ENCODE peak calls at places on chromosome 21, in five cellular contexts. N, Q, V, E and F are unnamed samples.

GRCh38 chr21:42651515-42652401 is 1.7 kb upstream of the PDE9A start:
- DNase-seq in N (no peak), Q (no peak), V (no peak), E (no peak), F (no peak)

GRCh38 chr21:16116798-16117197 is 387.0 kb downstream of the USP25 start:
- DNase-seq in N (no peak), Q (peak), V (no peak), E (no peak), F (peak)

GRCh38 chr21:34956416-34957316 is 92.4 kb downstream of the RUNX1 start:
- DNase-seq in N (no peak), Q (peak), V (no peak), E (no peak), F (no peak)

GRCh38 chr21:35197191-35197590 is 148.1 kb upstream of the RUNX1 start:
- DNase-seq in N (no peak), Q (peak), V (no peak), E (no peak), F (no peak)

GRCh38 chr21:30057108-30057507 is 109.5 kb downstream of the CLDN17 start:
- DNase-seq in N (no peak), Q (no peak), V (no peak), E (no peak), F (no peak)

GRCh38 chr21:25313891-25314646 is 293.2 kb downstream of the MRPL39 start:
- DNase-seq in N (peak), Q (peak), V (no peak), E (no peak), F (peak)

GRCh38 chr21:35651166-35651565 is 409.2 kb downstream of the SETD4 start:
- DNase-seq in N (no peak), Q (no peak), V (no peak), E (no peak), F (no peak)

GRCh38 chr21:35019631-35020032 is 29.5 kb downstream of the RUNX1 start:
- DNase-seq in N (no peak), Q (peak), V (no peak), E (no peak), F (no peak)

GRCh38 chr21:25857308-25858099 is 122.7 kb downstream of the GABPA start:
- DNase-seq in N (no peak), Q (no peak), V (no peak), E (no peak), F (peak)

GRCh38 chr21:22346576-22346975 is 1348.4 kb downstream of the NCAM2 start:
- DNase-seq in N (no peak), Q (no peak), V (no peak), E (no peak), F (no peak)

GRCh38 chr21:31659286-31660133 is at the start of gene SOD1:
- DNase-seq in N (peak), Q (peak), V (peak), E (peak), F (peak)

GRCh38 chr21:44648557-44649311 is 2.5 kb downstream of the KRTAP10-11 start:
- DNase-seq in N (no peak), Q (no peak), V (no peak), E (no peak), F (no peak)

GRCh38 chr21:10464975-10465374 is 56.4 kb upstream of the TPTE start:
- DNase-seq in N (no peak), Q (no peak), V (no peak), E (no peak), F (no peak)

GRCh38 chr21:43975469-43976098 is 36.5 kb upstream of the TRAPPC10 start:
- DNase-seq in N (peak), Q (peak), V (peak), E (peak), F (peak)

GRCh38 chr21:29290245-29290644 is 8.5 kb upstream of the BACH1 start:
- DNase-seq in N (no peak), Q (no peak), V (no peak), E (no peak), F (no peak)

GRCh38 chr21:29192999-29193563 is 62.6 kb downstream of the MAP3K7CL start:
- DNase-seq in N (no peak), Q (no peak), V (no peak), E (no peak), F (no peak)

GRCh38 chr21:46118871-46119564 is 21.1 kb downstream of the COL6A2 start:
- DNase-seq in N (no peak), Q (no peak), V (no peak), E (peak), F (no peak)

GRCh38 chr21:32524010-32524719 is 61.2 kb downstream of the TCP10L start:
- DNase-seq in N (no peak), Q (no peak), V (no peak), E (no peak), F (no peak)

DNA sequence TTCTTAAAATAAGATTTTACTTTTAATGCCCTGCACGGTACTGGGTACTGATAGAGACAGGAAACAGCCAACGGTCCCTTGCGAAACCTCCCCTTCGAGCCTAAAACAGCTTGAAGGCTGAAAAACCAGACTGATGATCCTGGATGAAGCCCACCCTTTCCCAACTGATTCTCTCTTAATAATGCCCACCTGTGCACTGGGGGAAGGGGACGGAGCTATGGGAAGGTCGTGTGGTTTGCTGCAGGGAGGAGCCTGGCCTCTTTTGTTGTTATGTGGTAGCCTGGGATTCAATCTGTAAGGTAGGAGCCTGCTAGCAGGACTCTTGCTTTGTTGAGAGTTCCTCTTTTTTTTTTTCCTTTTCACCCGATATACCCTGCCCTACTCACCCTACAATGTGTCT is 25.6 kb downstream of the SAMSN1 start:
- DNase-seq in N (no peak), Q (no peak), V (no peak), E (no peak), F (peak)
- H3K4me3 ChIP-seq in N (no peak), Q (no peak), V (no peak), E (no peak), F (no peak)

GRCh38 chr21:40681164-40681859 is 165.6 kb downstream of the DSCAM start:
- DNase-seq in N (no peak), Q (no peak), V (no peak), E (no peak), F (no peak)

GRCh38 chr21:40683349-40683748 is 163.6 kb downstream of the DSCAM start:
- DNase-seq in N (no peak), Q (no peak), V (no peak), E (no peak), F (no peak)

GRCh38 chr21:40680311-40680710 is 166.6 kb downstream of the DSCAM start:
- DNase-seq in N (no peak), Q (no peak), V (no peak), E (no peak), F (no peak)

DNA sequence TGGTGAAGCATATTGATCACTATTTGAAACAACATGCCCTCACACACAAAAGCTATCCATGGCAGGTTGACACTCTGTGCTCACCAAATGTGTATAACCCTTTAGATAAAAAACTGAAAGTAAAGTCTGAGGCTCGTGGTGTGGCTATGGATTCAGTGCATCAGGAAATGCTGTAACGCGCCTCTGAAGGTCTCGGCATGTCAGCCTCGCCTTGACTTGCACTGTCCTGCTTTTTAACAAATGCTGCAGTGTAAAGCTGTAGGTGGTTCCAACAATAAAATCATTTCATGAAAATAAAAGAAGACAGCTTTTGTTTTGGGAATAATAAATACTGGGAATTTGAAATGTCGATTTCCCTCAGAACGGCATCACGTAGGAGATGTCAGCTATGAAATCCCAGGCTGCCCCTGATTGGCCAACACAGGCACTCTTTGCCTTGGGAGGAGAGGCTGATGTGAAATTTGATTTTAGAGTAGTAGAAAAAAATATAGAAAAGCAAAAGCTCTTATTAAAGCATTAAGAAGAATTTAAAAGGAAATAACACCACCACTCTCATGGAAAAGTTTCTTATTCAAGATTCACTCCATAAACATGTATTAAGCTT is 168.2 kb downstream of the DSCAM start:
- DNase-seq in N (no peak), Q (no peak), V (no peak), E (no peak), F (no peak)
- H3K4me3 ChIP-seq in N (no peak), Q (no peak), V (no peak), E (no peak), F (no peak)

GRCh38 chr21:38269567-38269917 is 12.8 kb downstream of the KCNJ15 start:
- DNase-seq in N (peak), Q (no peak), V (no peak), E (no peak), F (no peak)
- H3K4me3 ChIP-seq in N (peak), Q (no peak), V (no peak), E (no peak), F (no peak)

GRCh38 chr21:41152149-41152548 is 15.8 kb upstream of the BACE2 start:
- DNase-seq in N (no peak), Q (no peak), V (no peak), E (no peak), F (no peak)

GRCh38 chr21:41149199-41149598 is 18.8 kb upstream of the BACE2 start:
- DNase-seq in N (no peak), Q (no peak), V (no peak), E (no peak), F (no peak)

GRCh38 chr21:41147979-41148355 is 20.0 kb upstream of the BACE2 start:
- DNase-seq in N (no peak), Q (no peak), V (no peak), E (no peak), F (no peak)

GRCh38 chr21:41147096-41147978 is 20.6 kb upstream of the BACE2 start:
- DNase-seq in N (no peak), Q (no peak), V (no peak), E (no peak), F (no peak)

GRCh38 chr21:41148798-41149197 is 19.2 kb upstream of the BACE2 start:
- DNase-seq in N (no peak), Q (no peak), V (no peak), E (no peak), F (no peak)
- H3K4me3 ChIP-seq in N (no peak), Q (no peak), V (no peak), E (no peak), F (no peak)

GRCh38 chr21:17757671-17758070 is 61.5 kb downstream of the C21orf91 start:
- DNase-seq in N (no peak), Q (no peak), V (no peak), E (no peak), F (no peak)
- H3K4me3 ChIP-seq in N (no peak), Q (no peak), V (no peak), E (no peak), F (no peak)

DNA sequence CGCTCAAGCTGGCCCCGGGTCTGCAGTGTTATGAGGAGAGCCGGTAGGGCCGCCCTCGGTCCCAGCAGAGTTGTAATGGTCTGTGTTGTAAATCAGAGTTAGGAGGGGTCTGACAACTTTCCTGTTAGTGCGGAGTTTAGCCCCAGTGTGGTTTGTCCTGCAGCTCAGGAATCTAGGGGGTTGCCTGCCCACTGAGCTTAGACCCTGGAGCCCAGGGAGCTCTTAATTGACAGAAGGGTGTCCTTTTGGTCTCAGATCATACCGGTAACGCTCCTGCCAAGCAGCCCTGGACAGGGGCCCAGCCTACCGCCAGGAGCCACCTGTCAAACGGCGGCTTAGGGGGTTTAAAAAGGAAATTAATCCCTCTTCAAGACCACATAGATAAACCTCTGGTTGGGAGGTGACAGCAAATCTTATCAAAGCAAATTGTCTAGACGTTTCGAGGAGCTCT is 164.4 kb downstream of the DYRK1A start:
- DNase-seq in N (no peak), Q (no peak), V (no peak), E (no peak), F (no peak)
- H3K4me3 ChIP-seq in N (no peak), Q (no peak), V (no peak), E (no peak), F (no peak)